ENCODE peak calls at places on chromosomes 12 and 14, in seven cellular contexts. P is A549; L is tibial nerve; H is lower leg skin; M is stomach; C is pancreas; O is CD4-positive, alpha-beta memory T cell. Y is an unnamed sample.

GRCh38 chr14:30143617-30144016 is 216.0 kb upstream of the PRKD1 start:
- DNase-seq in P (no peak), L (no peak), H (no peak), M (no peak), C (no peak), O (no peak), Y (peak; percentile 17)

GRCh38 chr14:104252256-104253215 is 114.1 kb downstream of the KIF26A start:
- DNase-seq in P (no peak), L (no peak), H (no peak), M (peak; percentile 29), C (no peak), O (no peak), Y (no peak)

GRCh38 chr14:23695220-23695999 is 59.2 kb downstream of the DHRS2 start:
- DNase-seq in P (no peak), L (peak; percentile 15), H (no peak), M (peak; percentile 49), C (peak; percentile 22), O (no peak), Y (no peak)

GRCh38 chr14:54719406-54719805 is 152.5 kb downstream of the SAMD4A start:
- DNase-seq in P (no peak), L (no peak), H (no peak), M (no peak), C (no peak), O (no peak), Y (no peak)

GRCh38 chr12:47188576-47189441 is 109.0 kb upstream of the AMIGO2 start:
- DNase-seq in P (no peak), L (no peak), H (no peak), M (no peak), C (no peak), O (no peak), Y (peak; percentile 56)

GRCh38 chr14:106879241-106879640 is 1352.9 kb downstream of the TMEM121 start:
- DNase-seq in P (peak; percentile 23), L (no peak), H (no peak), M (peak; percentile 63), C (peak; percentile 39), O (peak; percentile 16), Y (peak; percentile 11)

GRCh38 chr12:50589650-50590435 is 85.1 kb downstream of the DIP2B start:
- DNase-seq in P (no peak), L (no peak), H (no peak), M (no peak), C (no peak), O (no peak), Y (peak; percentile 70)

GRCh38 chr14:29061702-29062101 is 295.1 kb downstream of the FOXG1 start:
- DNase-seq in P (no peak), L (no peak), H (no peak), M (no peak), C (no peak), O (no peak), Y (no peak)

GRCh38 chr12:52789637-52790426 is 6.1 kb downstream of the KRT3 start:
- DNase-seq in P (no peak), L (no peak), H (no peak), M (peak; percentile 39), C (no peak), O (no peak), Y (no peak)

GRCh38 chr12:122062832-122063690 is 15.5 kb upstream of the MLXIP start:
- DNase-seq in P (peak; percentile 51), L (no peak), H (peak; percentile 53), M (peak; percentile 75), C (peak; percentile 72), O (no peak), Y (peak; percentile 75)

GRCh38 chr12:21818627-21819026 is 44.1 kb upstream of the KCNJ8 start:
- DNase-seq in P (no peak), L (no peak), H (no peak), M (no peak), C (no peak), O (no peak), Y (peak; percentile 72)

DNA sequence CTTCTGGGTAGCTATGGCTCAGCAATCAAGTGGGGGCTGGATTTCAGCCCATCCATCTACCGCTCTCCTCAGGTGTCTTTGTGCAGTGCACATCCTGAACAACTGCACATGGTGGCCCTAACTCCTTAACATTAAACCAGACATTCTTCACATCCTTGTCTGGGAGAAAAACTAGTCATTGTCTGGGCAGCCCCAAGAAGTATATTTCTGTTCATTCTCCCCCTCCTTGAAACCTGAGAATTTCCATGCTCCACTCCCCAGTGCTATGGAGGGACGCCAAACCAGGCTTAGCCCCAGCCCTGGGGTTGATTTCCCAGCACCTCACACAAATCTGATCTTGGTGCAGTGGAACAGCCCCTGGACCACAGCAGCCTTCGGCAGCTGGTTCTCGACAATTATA is 13.4 kb downstream of the MYL2 start:
- DNase-seq in P (no peak), L (no peak), H (no peak), M (no peak), C (no peak), O (no peak), Y (no peak)
- H3K4me3 ChIP-seq in P (no peak overlapping the region), L (no peak overlapping the region), H (no peak overlapping the region), M (no peak overlapping the region), C (no peak overlapping the region), O (no peak overlapping the region), Y (no peak overlapping the region)

DNA sequence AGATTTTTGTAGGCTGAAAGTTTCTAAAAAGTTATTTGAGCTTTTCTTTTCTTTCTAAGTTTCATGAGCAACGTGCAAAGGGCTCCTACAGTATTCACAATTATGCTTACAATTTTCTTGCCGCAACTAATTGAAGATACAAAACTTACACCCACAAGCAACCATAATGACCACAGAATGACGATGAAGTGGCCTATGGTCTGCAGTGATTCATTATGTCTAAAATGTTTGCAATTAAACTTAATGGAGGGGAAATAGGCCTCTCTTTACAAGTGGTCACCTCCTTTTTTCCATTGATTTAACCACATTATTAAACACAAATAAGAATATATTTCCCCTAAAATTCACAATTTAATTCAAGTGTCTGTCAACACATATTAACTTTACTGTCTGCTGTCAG is 732.6 kb upstream of the FLRT2 start:
- DNase-seq in P (no peak), L (no peak), H (no peak), M (no peak), C (no peak), O (no peak), Y (no peak)
- H3K4me3 ChIP-seq in P (no peak overlapping the region), L (no peak overlapping the region), H (no peak overlapping the region), M (no peak overlapping the region), C (no peak overlapping the region), O (no peak overlapping the region), Y (no peak overlapping the region)

GRCh38 chr12:13374783-13375182 is 178.3 kb downstream of the EMP1 start:
- DNase-seq in P (no peak), L (no peak), H (no peak), M (peak; percentile 73), C (no peak), O (no peak), Y (no peak)

GRCh38 chr12:13375583-13376413 is 179.3 kb downstream of the EMP1 start:
- DNase-seq in P (no peak), L (no peak), H (no peak), M (no peak), C (no peak), O (no peak), Y (no peak)

GRCh38 chr12:13379531-13379930 is 183.0 kb downstream of the EMP1 start:
- DNase-seq in P (no peak), L (no peak), H (no peak), M (no peak), C (no peak), O (no peak), Y (no peak)

GRCh38 chr12:13377698-13378097 is 181.2 kb downstream of the EMP1 start:
- DNase-seq in P (no peak), L (no peak), H (no peak), M (no peak), C (no peak), O (no peak), Y (no peak)

GRCh38 chr12:13376627-13377373 is 180.3 kb downstream of the EMP1 start:
- DNase-seq in P (no peak), L (no peak), H (no peak), M (peak; percentile 65), C (no peak), O (no peak), Y (no peak)
- H3K4me3 ChIP-seq in P (no peak overlapping the region), L (no peak overlapping the region), H (no peak overlapping the region), M (no peak overlapping the region), C (no peak overlapping the region), O (no peak overlapping the region), Y (no peak overlapping the region)

DNA sequence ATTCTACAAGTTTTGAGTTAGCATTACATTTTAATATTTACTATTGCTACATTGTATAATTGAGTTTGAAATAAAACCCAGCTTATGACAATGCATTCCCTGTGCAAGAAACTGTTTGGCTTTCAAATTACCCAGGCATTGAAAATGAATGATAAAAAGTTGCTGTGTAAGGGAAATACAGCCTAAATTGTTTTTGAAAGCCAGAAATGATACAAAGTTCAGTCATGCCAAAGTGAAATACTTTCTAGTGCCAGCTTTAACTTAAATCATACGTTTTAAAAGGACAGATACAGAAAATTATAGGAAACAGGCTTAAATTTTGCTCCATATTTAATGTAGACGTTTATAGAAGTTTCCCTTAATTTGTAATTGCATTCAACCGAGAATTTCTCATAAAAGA is 2.8 kb downstream of the MGAT2 start:
- DNase-seq in P (no peak), L (no peak), H (no peak), M (no peak), C (no peak), O (no peak), Y (no peak)
- H3K4me3 ChIP-seq in P (no peak overlapping the region), L (no peak overlapping the region), H (no peak overlapping the region), M (no peak overlapping the region), C (peak overlapping the region; percentile 82), O (peak overlapping the region; percentile 2), Y (peak overlapping the region; percentile 97)

DNA sequence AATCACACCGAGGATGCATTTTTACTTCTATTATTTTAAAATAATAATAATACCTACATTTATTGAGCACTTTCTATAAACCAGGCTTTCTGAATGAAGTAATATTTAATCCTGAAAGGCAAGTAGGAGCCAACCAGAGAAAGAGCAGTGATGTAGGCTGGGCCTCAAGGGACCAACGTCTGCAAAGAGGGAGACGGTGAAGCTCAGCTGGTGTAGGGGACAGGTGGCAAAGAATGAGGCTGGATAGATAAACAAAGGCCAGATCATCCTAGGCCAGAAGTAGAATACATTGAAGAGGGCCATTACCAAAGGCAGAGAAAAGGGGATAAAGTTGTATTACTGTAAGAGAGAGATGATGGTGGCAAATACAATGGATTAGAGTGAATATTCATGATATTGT is 810 bp upstream of the TMBIM4 start:
- DNase-seq in P (no peak), L (no peak), H (no peak), M (no peak), C (no peak), O (no peak), Y (no peak)
- H3K4me3 ChIP-seq in P (peak overlapping the region; percentile 56), L (no peak overlapping the region), H (no peak overlapping the region), M (peak overlapping the region; percentile 88), C (peak overlapping the region; percentile 88), O (peak overlapping the region; percentile 85), Y (no peak overlapping the region)

GRCh38 chr12:9866786-9867379 is 2.3 kb downstream of the CLEC2B start:
- DNase-seq in P (no peak), L (no peak), H (no peak), M (no peak), C (no peak), O (no peak), Y (no peak)
- H3K4me3 ChIP-seq in P (no peak overlapping the region), L (peak overlapping the region; percentile 28), H (peak overlapping the region; percentile 10), M (peak overlapping the region; percentile 46), C (peak overlapping the region; percentile 38), O (peak overlapping the region; percentile 77), Y (peak overlapping the region; percentile 65)

Y was measured in fibroblast of mammary gland.